ENCODE peak calls at places on chromosome 11, in eight cellular contexts. M is effector memory CD8-positive, alpha-beta T cell; G is Caki2; K is stimulated activated CD8-positive, alpha-beta memory T cell treated with anti-CD3 and anti-CD28 coated beads, Interleukin-2, amount 100 ng/mL, for 48 hours; J is psoas muscle; L is stimulated activated CD4-positive, alpha-beta T cell treated with anti-CD3 and anti-CD28 coated beads, Interleukin-1b, Interleukin-23, amount 100 ng/mL, for 24 hours; P is GM19239; H is effector CD4-positive, alpha-beta T cell. S is an unnamed sample.

GRCh38 chr11:57459112-57460016 is 964 bp upstream of the RTN4RL2 start:
- DNase-seq in K (no peak), G (peak; percentile 16), H (no peak), M (peak; percentile 28), P (no peak), J (no peak), L (no peak), S (no peak)

GRCh38 chr11:105298630-105299029 is 159.1 kb upstream of the CARD18 start:
- DNase-seq in J (no peak), G (no peak), H (no peak), P (no peak), K (no peak), L (no peak), M (no peak), S (no peak)

GRCh38 chr11:58913685-58914084 is 25.6 kb upstream of the GLYATL1 start:
- DNase-seq in H (no peak), K (no peak), J (no peak), G (no peak), M (no peak), L (no peak), P (no peak), S (no peak)

GRCh38 chr11:85589373-85589772 is 37.8 kb downstream of the DLG2 start:
- DNase-seq in M (no peak), P (no peak), G (no peak), L (no peak), J (no peak), H (no peak), K (no peak), S (no peak)

GRCh38 chr11:123407124-123407995 is 22.7 kb upstream of the GRAMD1B start:
- DNase-seq in M (peak; percentile 60), J (peak; percentile 59), G (peak; percentile 36), L (no peak), H (peak; percentile 58), K (peak; percentile 27), P (peak; percentile 38), S (peak; percentile 12)

GRCh38 chr11:27191061-27191460 is 150.4 kb downstream of the BBOX1 start:
- DNase-seq in G (no peak), H (no peak), P (no peak), K (no peak), L (no peak), M (no peak), J (no peak), S (no peak)

GRCh38 chr11:64996710-64997380 is at the start of gene BATF2:
- DNase-seq in M (no peak), P (peak; percentile 65), G (peak; percentile 67), H (no peak), L (no peak), J (peak; percentile 86), K (no peak), S (peak; percentile 11)

GRCh38 chr11:14357843-14358728 is 897 bp downstream of the RRAS2 start:
- DNase-seq in P (no peak), H (peak; percentile 4), M (peak; percentile 27), G (peak; percentile 62), L (no peak), J (peak; percentile 74), K (no peak), S (peak; percentile 50)

GRCh38 chr11:113505541-113506375 is 30.6 kb upstream of the DRD2 start:
- DNase-seq in P (no peak), G (peak; percentile 59), L (no peak), K (no peak), J (no peak), H (no peak), M (no peak), S (peak; percentile 16)

GRCh38 chr11:119228535-119229302 is 22.6 kb downstream of the CBL start:
- DNase-seq in J (no peak), L (no peak), H (no peak), P (no peak), G (no peak), K (no peak), M (no peak), S (no peak)

GRCh38 chr11:60777572-60777971 is 7.6 kb upstream of the MS4A10 start:
- DNase-seq in H (no peak), J (no peak), G (no peak), P (no peak), M (no peak), K (no peak), L (no peak), S (peak; percentile 66)

GRCh38 chr11:95076416-95076815 is 9.7 kb downstream of the SRSF8 start:
- DNase-seq in G (peak; percentile 71), P (no peak), J (no peak), H (no peak), L (no peak), M (no peak), K (no peak), S (no peak)

GRCh38 chr11:34214961-34215805 is 109.8 kb downstream of the NAT10 start:
- DNase-seq in H (peak; percentile 3), P (no peak), K (peak; percentile 76), L (peak; percentile 34), J (no peak), M (no peak), G (peak; percentile 88), S (peak; percentile 96)

S was measured in RCC 7860.